ENCODE peak calls at places on chromosomes 16 and 17, in six cellular contexts. U, K, G, J, B and Z are unnamed samples.

GRCh38 chr17:40448213-40448638 is 5.0 kb downstream of the IGFBP4 start:
- DNase-seq in U (peak), K (peak), G (no peak), J (no peak), B (no peak), Z (no peak)

GRCh38 chr17:39270923-39271322 is 45.2 kb upstream of the STAC2 start:
- DNase-seq in U (no peak), K (peak), G (no peak), J (no peak), B (no peak), Z (peak)

GRCh38 chr16:56203052-56203451 is 11.8 kb downstream of the GNAO1 start:
- DNase-seq in U (no peak), K (no peak), G (no peak), J (no peak), B (peak), Z (no peak)

GRCh38 chr16:87166321-87166720 is 150.9 kb downstream of the C16orf95 start:
- DNase-seq in U (no peak), K (no peak), G (no peak), J (no peak), B (no peak), Z (no peak)

GRCh38 chr17:39828443-39828842 is 35.7 kb downstream of the IKZF3 start:
- DNase-seq in U (no peak), K (no peak), G (no peak), J (no peak), B (no peak), Z (no peak)

GRCh38 chr16:78505544-78506371 is 406.3 kb downstream of the WWOX start:
- DNase-seq in U (peak), K (no peak), G (peak), J (peak), B (no peak), Z (no peak)

GRCh38 chr17:83058478-83059167 is 20.8 kb upstream of the METRNL start:
- DNase-seq in U (peak), K (no peak), G (no peak), J (no peak), B (no peak), Z (no peak)

GRCh38 chr17:81702934-81703746 is at the start of gene MRPL12:
- DNase-seq in U (peak), K (peak), G (peak), J (peak), B (peak), Z (peak)

GRCh38 chr16:73083271-73083670 is 35.3 kb upstream of the ZFHX3 start:
- DNase-seq in U (no peak), K (no peak), G (no peak), J (no peak), B (no peak), Z (no peak)